ENCODE peak calls at places on chromosomes 11 and 22, in five cellular contexts. U is BE2C, J is heart right ventricle, P is prostate gland, A is GM23338. Z is an unnamed sample.

GRCh38 chr11:16026849-16027248 is 329.5 kb downstream of the SOX6 start:
- DNase-seq in U (no peak), J (no peak), A (no peak), P (no peak), Z (no peak)

GRCh38 chr11:64291746-64292457 is 800 bp downstream of the KCNK4 start:
- DNase-seq in J (no peak), U (no peak), P (no peak), A (no peak), Z (no peak)

GRCh38 chr22:27585141-27585540 is 216.4 kb downstream of the MN1 start:
- DNase-seq in J (no peak), P (no peak), U (no peak), A (no peak), Z (no peak)

GRCh38 chr11:14783788-14784187 is 108.2 kb downstream of the CYP2R1 start:
- DNase-seq in J (no peak), A (no peak), U (no peak), P (no peak), Z (no peak)

GRCh38 chr11:56782167-56782847 is 33.8 kb upstream of the OR9G4 start:
- DNase-seq in U (no peak), J (no peak), P (no peak), A (no peak), Z (no peak)

GRCh38 chr11:65489706-65490310 is 9.0 kb upstream of the MALAT1 start:
- DNase-seq in J (peak), A (no peak), U (no peak), P (no peak), Z (no peak)

GRCh38 chr11:10351768-10352641 is 47.1 kb downstream of the ADM start:
- DNase-seq in A (peak), J (peak), U (peak), P (no peak), Z (no peak)

GRCh38 chr11:117621226-117621625 is 175.8 kb downstream of the DSCAML1 start:
- DNase-seq in U (no peak), J (no peak), P (no peak), A (peak), Z (no peak)

GRCh38 chr11:108959874-108960273 is 295.0 kb downstream of the DDX10 start:
- DNase-seq in A (no peak), U (no peak), P (no peak), J (no peak), Z (no peak)

GRCh38 chr22:42430486-42431125 is 1.6 kb downstream of the NFAM1 start:
- DNase-seq in J (no peak), P (no peak), A (no peak), U (no peak), Z (no peak)
- H3K4me3 ChIP-seq in J (no peak), P (no peak), A (no peak), U (no peak), Z (no peak)

DNA sequence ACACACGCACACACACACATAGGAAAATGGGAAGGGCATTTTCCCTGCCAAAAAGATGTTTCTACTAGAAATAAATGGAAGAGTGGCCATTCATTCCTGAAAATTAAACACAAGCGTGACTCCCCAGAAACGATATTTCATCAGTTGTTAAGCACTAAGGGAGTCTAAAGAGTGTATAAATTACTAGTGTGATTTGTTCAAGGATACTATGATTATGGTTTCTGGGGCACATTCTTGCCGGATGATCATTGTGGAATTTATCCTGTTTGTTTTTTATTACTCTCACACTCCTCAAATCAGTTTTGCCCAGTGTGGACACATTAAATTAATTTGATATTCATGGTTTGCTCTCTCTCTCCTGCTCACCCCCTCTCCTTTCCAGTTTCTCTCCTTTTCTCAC is 16.4 kb upstream of the AMOTL1 start:
- DNase-seq in A (no peak), P (no peak), J (no peak), U (no peak), Z (no peak)
- H3K4me3 ChIP-seq in A (no peak), P (no peak), J (no peak), U (no peak), Z (no peak)

GRCh38 chr11:75428301-75428724 is 4.7 kb downstream of the KLHL35 start:
- DNase-seq in A (peak), U (peak), P (peak), J (peak), Z (peak)
- H3K4me3 ChIP-seq in A (no peak), U (peak), P (peak), J (peak), Z (peak)

GRCh38 chr22:43739851-43740250 is 72.3 kb downstream of the EFCAB6 start:
- DNase-seq in U (no peak), J (no peak), A (no peak), P (no peak), Z (no peak)

GRCh38 chr22:43742551-43742950 is 69.6 kb downstream of the EFCAB6 start:
- DNase-seq in A (no peak), U (no peak), J (no peak), P (no peak), Z (no peak)

GRCh38 chr22:43743929-43744643 is 68.0 kb downstream of the EFCAB6 start:
- DNase-seq in A (no peak), U (no peak), P (no peak), J (no peak), Z (no peak)

GRCh38 chr22:43743131-43743530 is 69.0 kb downstream of the EFCAB6 start:
- DNase-seq in A (peak), U (peak), P (no peak), J (no peak), Z (no peak)

GRCh38 chr22:43740587-43741270 is 71.4 kb downstream of the EFCAB6 start:
- DNase-seq in P (no peak), J (no peak), U (no peak), A (no peak), Z (no peak)
- H3K4me3 ChIP-seq in P (no peak), J (no peak), U (no peak), A (no peak), Z (no peak)

DNA sequence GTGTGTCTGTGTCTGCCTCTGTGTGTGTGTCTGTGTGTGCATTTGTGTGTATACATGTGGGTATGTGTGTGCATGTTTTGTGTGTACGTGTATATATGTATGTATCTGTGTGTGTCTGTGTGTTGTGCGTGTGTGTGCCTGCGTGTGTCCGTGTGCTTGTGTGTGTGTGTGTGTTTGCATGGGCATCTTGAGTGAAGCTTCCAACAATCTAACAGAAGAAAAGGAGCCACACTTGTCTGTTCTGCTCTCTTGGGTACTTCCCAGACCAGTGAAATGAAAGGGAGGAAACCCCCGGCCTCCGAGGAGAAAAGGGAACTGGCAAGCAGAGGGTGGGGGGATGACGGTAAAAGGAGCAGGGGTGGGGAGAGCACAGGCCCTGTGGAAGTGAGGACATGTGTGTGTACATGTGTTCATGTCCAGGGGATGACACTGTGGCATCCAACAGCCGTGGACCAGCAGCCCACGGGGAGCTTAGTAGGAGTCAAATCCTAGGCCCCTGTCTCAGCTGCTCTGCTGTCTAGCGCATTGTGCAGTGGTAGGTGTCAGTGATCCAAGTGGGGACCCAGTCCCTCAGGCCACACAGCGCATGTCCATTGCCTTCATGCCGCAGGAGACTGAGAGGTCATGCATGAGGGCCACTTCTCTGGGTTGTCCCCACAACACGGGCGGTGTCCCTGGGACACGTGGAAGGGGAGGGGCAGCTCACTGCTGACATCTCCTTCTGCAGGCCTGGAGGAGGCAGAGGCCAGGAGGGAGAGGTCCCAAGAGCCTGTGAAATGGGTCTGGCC is 8.1 kb downstream of the CSF2RB start:
- DNase-seq in P (no peak), A (no peak), U (no peak), J (no peak), Z (no peak)
- H3K4me3 ChIP-seq in P (no peak), A (no peak), U (no peak), J (no peak), Z (no peak)

GRCh38 chr22:40200795-40201194 is 23.1 kb downstream of the TNRC6B start:
- DNase-seq in U (no peak), P (no peak), J (no peak), A (no peak), Z (no peak)

GRCh38 chr22:40202225-40202944 is 24.7 kb downstream of the TNRC6B start:
- DNase-seq in A (no peak), U (no peak), P (no peak), J (no peak), Z (no peak)

GRCh38 chr22:40203568-40203967 is 25.8 kb downstream of the TNRC6B start:
- DNase-seq in J (no peak), A (no peak), U (no peak), P (no peak), Z (no peak)

GRCh38 chr22:40206561-40206960 is 28.8 kb downstream of the TNRC6B start:
- DNase-seq in A (no peak), J (no peak), P (no peak), U (no peak), Z (no peak)

DNA sequence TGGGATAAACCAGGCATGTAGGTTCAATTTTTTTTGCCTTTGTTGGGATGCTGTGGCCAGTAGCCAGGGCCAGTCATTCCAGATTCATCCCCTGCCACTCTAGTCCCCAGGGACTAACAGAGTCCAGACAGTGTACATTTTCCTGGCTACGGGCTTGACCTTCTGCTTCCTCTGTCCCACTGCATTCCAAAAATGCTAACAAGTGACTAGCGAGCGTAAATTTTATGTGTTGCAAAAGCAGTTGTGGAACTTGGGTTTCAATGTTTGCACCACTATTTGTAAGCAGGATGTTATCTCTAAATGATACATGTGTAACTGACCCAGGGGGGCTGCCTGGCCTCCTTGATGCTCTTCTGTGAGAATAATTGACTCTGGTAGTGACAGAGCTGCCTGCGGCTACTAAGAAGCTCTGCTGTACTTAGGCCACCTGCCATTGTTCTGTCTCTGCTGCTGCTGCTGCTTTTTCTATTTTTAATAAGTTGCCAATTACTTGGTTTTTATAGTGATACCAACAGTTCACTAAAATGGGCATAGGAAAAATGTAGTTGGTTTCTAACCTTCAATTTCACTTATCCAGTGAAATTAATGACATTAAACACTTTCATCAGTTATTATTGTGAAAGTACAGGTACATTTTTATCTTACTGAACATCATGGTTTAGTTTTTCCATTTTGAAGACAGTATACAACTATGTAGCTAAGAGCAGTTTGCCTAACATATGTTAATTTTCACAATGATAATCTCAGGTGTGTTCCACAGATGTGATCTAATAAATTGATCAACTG is 26.8 kb downstream of the TNRC6B start:
- DNase-seq in J (no peak), A (no peak), P (no peak), U (peak), Z (no peak)
- H3K4me3 ChIP-seq in J (no peak), A (no peak), P (no peak), U (peak), Z (no peak)

GRCh38 chr22:23893446-23893956 is 682 bp upstream of the MIF start:
- DNase-seq in P (no peak), A (no peak), J (no peak), U (no peak), Z (no peak)
- H3K4me3 ChIP-seq in P (peak), A (peak), J (peak), U (peak), Z (peak)

GRCh38 chr11:74951241-74951640 is 2.2 kb downstream of the SPCS2 start:
- DNase-seq in P (no peak), U (no peak), A (no peak), J (no peak), Z (no peak)
- H3K4me3 ChIP-seq in P (no peak), U (no peak), A (peak), J (no peak), Z (no peak)

GRCh38 chr11:123577081-123577598 is 77.3 kb downstream of the SCN3B start:
- DNase-seq in P (peak), U (peak), A (peak), J (peak), Z (no peak)
- H3K4me3 ChIP-seq in P (no peak), U (no peak), A (no peak), J (no peak), Z (no peak)

Z was measured in astrocyte of the cerebellum.